ENCODE peak calls at places on chromosome 12, in ten cellular contexts. U is prostate gland, X is fibroblast of pulmonary artery, F is A549, E is tibial artery, D is B cell, Q is choroid plexus epithelial cell, N is mucosa of descending colon, M is MM.1S, J is ascending aorta. T is an unnamed sample.

GRCh38 chr12:39620664-39621658 is 1.4 kb upstream of the ABCD2 start:
- DNase-seq in M (peak), X (peak), Q (no peak), D (no peak), U (no peak), N (peak), F (no peak), J (no peak), E (no peak), T (peak)

GRCh38 chr12:103503546-103504480 is 8.0 kb upstream of the C12orf42 start:
- DNase-seq in E (no peak), N (peak), Q (no peak), M (peak), F (no peak), J (no peak), X (no peak), D (peak), U (no peak), T (peak)

GRCh38 chr12:104763163-104763805 is 194.8 kb downstream of the SLC41A2 start:
- DNase-seq in F (no peak), U (no peak), M (no peak), J (no peak), X (peak), Q (peak), D (no peak), N (no peak), E (no peak), T (peak)

GRCh38 chr12:22321018-22321605 is 13.4 kb downstream of the ST8SIA1 start:
- DNase-seq in X (no peak), N (no peak), D (no peak), J (no peak), U (no peak), F (no peak), Q (no peak), E (no peak), M (no peak), T (no peak)

GRCh38 chr12:75705749-75706719 is 194.6 kb upstream of the KRR1 start:
- DNase-seq in N (no peak), E (no peak), F (no peak), Q (peak), J (no peak), D (no peak), U (no peak), X (peak), M (no peak), T (no peak)

GRCh38 chr12:62861157-62861535 is 73.8 kb downstream of the PPM1H start:
- DNase-seq in Q (no peak), N (no peak), D (no peak), U (no peak), J (no peak), F (no peak), E (no peak), X (no peak), M (no peak), T (no peak)

GRCh38 chr12:113464852-113465719 is 6.6 kb downstream of the LHX5 start:
- DNase-seq in X (no peak), M (no peak), J (no peak), D (no peak), U (no peak), E (no peak), N (no peak), Q (no peak), F (no peak), T (peak)

GRCh38 chr12:42744539-42745156 is 155.1 kb upstream of the PRICKLE1 start:
- DNase-seq in E (no peak), Q (peak), U (peak), F (no peak), M (no peak), J (no peak), X (peak), D (no peak), N (no peak), T (no peak)

GRCh38 chr12:123319273-123319672 is 45.4 kb downstream of the SBNO1 start:
- DNase-seq in J (no peak), N (no peak), Q (no peak), F (no peak), M (no peak), X (no peak), E (no peak), U (no peak), D (no peak), T (no peak)

GRCh38 chr12:112906712-112907414 is at the start of gene OAS1:
- DNase-seq in M (peak), X (peak), E (no peak), D (peak), N (peak), U (peak), J (no peak), Q (peak), F (peak), T (peak)

GRCh38 chr12:97132270-97132669 is 225.2 kb downstream of the NEDD1 start:
- DNase-seq in F (no peak), U (no peak), Q (no peak), D (no peak), M (no peak), J (no peak), X (no peak), E (no peak), N (no peak), T (no peak)

GRCh38 chr12:42732908-42733411 is 143.4 kb upstream of the PRICKLE1 start:
- DNase-seq in U (no peak), E (no peak), M (no peak), N (no peak), J (no peak), D (no peak), X (no peak), F (no peak), Q (no peak), T (no peak)

GRCh38 chr12:20696181-20696580 is 1.0 kb downstream of the SLCO1C1 start:
- DNase-seq in X (no peak), J (no peak), D (no peak), E (no peak), F (no peak), M (no peak), Q (peak), U (no peak), N (no peak), T (no peak)

GRCh38 chr12:3261782-3262359 is 184.7 kb downstream of the TSPAN9 start:
- DNase-seq in U (no peak), X (peak), F (no peak), Q (peak), E (peak), J (no peak), N (no peak), D (no peak), M (no peak), T (no peak)

GRCh38 chr12:104672501-104673265 is 215.9 kb downstream of the CHST11 start:
- DNase-seq in N (no peak), F (peak), D (no peak), U (no peak), M (no peak), Q (no peak), J (peak), E (peak), X (peak), T (no peak)

GRCh38 chr12:104691661-104692334 is 235.1 kb downstream of the CHST11 start:
- DNase-seq in D (peak), E (peak), M (no peak), J (no peak), F (no peak), Q (no peak), N (no peak), X (no peak), U (no peak), T (no peak)

GRCh38 chr12:104357431-104357952 is 54.0 kb downstream of the EID3 start:
- DNase-seq in N (no peak), E (no peak), M (no peak), U (no peak), Q (peak), D (no peak), J (peak), F (peak), X (peak), T (no peak)

GRCh38 chr12:120700863-120701262 is 9.4 kb upstream of the UNC119B start:
- DNase-seq in M (no peak), N (no peak), E (no peak), J (no peak), U (peak), Q (no peak), F (no peak), X (no peak), D (no peak), T (no peak)

GRCh38 chr12:15152456-15152855 is 68.8 kb downstream of the RERG start:
- DNase-seq in F (no peak), Q (peak), M (no peak), D (no peak), E (peak), J (peak), N (no peak), U (no peak), X (peak), T (no peak)

GRCh38 chr12:25241171-25242020 is 9.3 kb downstream of the KRAS start:
- DNase-seq in U (no peak), X (peak), N (no peak), M (peak), E (no peak), J (no peak), F (no peak), D (peak), Q (peak), T (peak)

GRCh38 chr12:75889214-75889613 is 142.4 kb downstream of the PHLDA1 start:
- DNase-seq in J (no peak), Q (no peak), D (no peak), X (no peak), E (no peak), N (no peak), M (no peak), U (no peak), F (no peak), T (no peak)

GRCh38 chr12:95978351-95978750 is 17.8 kb downstream of the HAL start:
- DNase-seq in X (no peak), N (no peak), E (no peak), F (no peak), Q (no peak), D (no peak), J (no peak), M (no peak), U (no peak), T (no peak)

GRCh38 chr12:46386360-46386867 is 13.8 kb upstream of the SLC38A2 start:
- DNase-seq in U (no peak), J (no peak), E (no peak), F (no peak), D (no peak), N (no peak), M (no peak), Q (peak), X (peak), T (no peak)

GRCh38 chr12:120856980-120857379 is 47.2 kb downstream of the SPPL3 start:
- DNase-seq in U (no peak), F (no peak), D (peak), J (no peak), E (no peak), X (no peak), M (no peak), Q (no peak), N (no peak), T (no peak)

GRCh38 chr12:131137009-131137835 is 183.5 kb downstream of the ADGRD1 start:
- DNase-seq in J (no peak), D (no peak), F (no peak), X (no peak), N (no peak), U (no peak), M (no peak), E (no peak), Q (no peak), T (no peak)

GRCh38 chr12:129532707-129533499 is 370.9 kb downstream of the TMEM132D start:
- DNase-seq in Q (no peak), X (no peak), D (no peak), E (no peak), J (no peak), N (no peak), F (no peak), U (no peak), M (no peak), T (no peak)

GRCh38 chr12:58363971-58364370 is 422.6 kb downstream of the ATP23 start:
- DNase-seq in F (no peak), J (no peak), N (no peak), X (no peak), U (no peak), Q (no peak), D (no peak), M (no peak), E (no peak), T (no peak)

GRCh38 chr12:63804746-63805145 is 25.0 kb downstream of the RXYLT1 start:
- DNase-seq in M (no peak), Q (peak), E (no peak), N (no peak), J (no peak), F (no peak), X (no peak), U (no peak), D (no peak), T (no peak)

GRCh38 chr12:68901551-68901950 is 31.4 kb downstream of the CPM start:
- DNase-seq in E (no peak), N (no peak), J (no peak), F (no peak), X (no peak), U (no peak), D (no peak), M (no peak), Q (no peak), T (no peak)

GRCh38 chr12:68896881-68897540 is 36.0 kb downstream of the CPM start:
- DNase-seq in J (no peak), D (peak), F (no peak), N (no peak), M (no peak), Q (peak), U (no peak), E (no peak), X (peak), T (no peak)

GRCh38 chr12:68900241-68900640 is 32.7 kb downstream of the CPM start:
- DNase-seq in U (no peak), X (no peak), E (no peak), M (no peak), J (no peak), D (no peak), N (no peak), F (no peak), Q (no peak), T (no peak)

GRCh38 chr12:68901145-68901544 is 31.8 kb downstream of the CPM start:
- DNase-seq in M (no peak), F (no peak), Q (no peak), J (no peak), N (no peak), U (no peak), D (no peak), X (no peak), E (no peak), T (no peak)

GRCh38 chr12:68899251-68899771 is 33.7 kb downstream of the CPM start:
- DNase-seq in J (no peak), N (peak), D (no peak), Q (peak), E (peak), F (peak), U (peak), X (peak), M (no peak), T (no peak)
- TF ChIP-seq CTCF in J (no peak), N (peak), D (no peak), Q (peak), E (peak), F (peak), U (no peak), X (peak), M (no peak), T (no peak)

GRCh38 chr12:82758743-82759142 is 72.0 kb downstream of the TMTC2 start:
- DNase-seq in F (no peak), J (no peak), M (no peak), D (no peak), X (no peak), N (no peak), U (no peak), E (no peak), Q (no peak), T (no peak)
- TF ChIP-seq CTCF in F (no peak), J (no peak), M (no peak), D (no peak), X (no peak), N (no peak), U (no peak), E (no peak), Q (no peak), T (no peak)

DNA sequence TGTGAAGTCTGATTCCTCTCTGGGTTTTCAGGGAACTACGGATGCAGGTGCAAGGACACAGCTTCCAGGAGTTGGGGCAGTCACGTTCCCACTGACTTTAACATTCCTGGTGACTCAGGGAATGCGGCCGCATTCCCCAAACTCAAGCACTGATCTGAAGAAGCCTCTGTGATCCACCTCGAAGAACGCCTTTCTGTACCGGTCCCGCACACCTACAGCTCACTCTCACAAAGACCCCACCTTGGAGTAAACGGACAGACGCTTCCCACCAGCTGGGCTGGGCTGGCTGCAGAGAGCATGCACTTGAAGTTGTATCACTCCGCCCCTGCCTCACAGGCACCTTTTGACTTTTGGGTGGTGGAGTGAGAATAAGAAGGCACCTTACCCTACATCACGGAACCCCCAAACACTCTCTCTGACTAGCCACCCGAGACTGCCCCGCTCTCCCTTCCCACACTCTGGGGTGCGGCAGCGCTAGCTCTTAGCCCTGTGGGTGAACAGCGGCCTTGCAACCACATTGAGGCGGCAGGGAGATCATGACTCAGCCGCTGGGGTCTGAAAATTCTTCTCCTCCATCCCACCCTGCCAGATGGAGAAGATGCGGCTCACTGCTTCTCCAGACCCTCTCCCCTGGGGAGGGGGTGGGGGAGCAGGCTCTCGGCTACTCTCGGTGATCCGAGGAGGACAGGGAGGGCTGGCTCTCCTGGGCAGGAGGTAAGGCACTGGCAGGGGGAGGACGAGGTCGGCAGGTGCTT is 23.7 kb upstream of the HDAC7 start:
- DNase-seq in J (no peak), E (peak), X (no peak), U (no peak), D (no peak), Q (no peak), N (no peak), F (no peak), M (no peak), T (no peak)
- TF ChIP-seq CTCF in J (no peak), E (no peak), X (no peak), U (no peak), D (no peak), Q (no peak), N (no peak), F (no peak), M (no peak), T (no peak)

DNA sequence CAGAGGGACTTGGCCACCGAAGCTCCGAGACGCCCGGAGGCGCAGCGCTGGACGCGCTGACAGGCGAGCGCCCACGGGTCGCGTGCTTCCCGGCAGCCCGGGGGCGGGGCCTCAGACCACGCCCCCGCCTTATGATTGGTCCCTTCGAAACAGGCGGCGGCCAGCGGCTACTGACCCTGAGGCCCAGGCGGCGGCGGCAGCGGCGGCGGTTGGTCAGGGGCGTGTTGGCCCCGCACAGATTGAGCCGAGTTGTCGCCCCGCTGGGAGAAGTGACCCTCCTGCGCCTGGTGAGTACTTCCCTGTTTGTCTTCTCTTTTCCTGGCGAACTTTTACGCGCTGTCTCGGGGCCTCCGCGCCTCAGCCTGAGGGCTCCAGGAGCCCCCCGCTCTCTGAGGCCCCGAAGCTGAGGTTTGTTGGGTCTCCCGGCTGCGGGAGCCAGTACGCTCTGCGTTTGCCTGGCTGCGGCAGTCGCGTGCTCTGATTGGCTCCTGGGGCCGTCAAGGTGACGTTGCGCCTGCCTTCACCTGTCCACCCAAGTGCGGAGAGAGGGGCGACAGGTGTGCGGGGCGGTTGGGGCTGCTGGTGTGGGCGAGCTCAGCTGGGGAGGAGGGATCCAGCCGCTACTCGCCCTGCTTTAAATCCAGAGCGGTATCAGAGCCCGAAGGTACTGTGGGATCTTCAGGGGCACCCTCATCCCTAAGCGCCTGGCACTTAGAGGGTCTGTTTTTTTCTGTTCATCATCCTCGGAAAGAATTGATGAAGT is at the start of gene GAS2L3:
- DNase-seq in M (peak), F (peak), E (peak), N (peak), U (peak), Q (peak), X (peak), J (peak), D (peak), T (peak)
- TF ChIP-seq CTCF in M (no peak), F (no peak), E (no peak), N (no peak), U (no peak), Q (no peak), X (no peak), J (no peak), D (no peak), T (no peak)

GRCh38 chr12:19031032-19031431 is 98.5 kb upstream of the PLEKHA5 start:
- DNase-seq in M (no peak), N (no peak), E (no peak), D (no peak), X (peak), J (no peak), F (peak), Q (peak), U (no peak), T (no peak)
- TF ChIP-seq CTCF in M (no peak), N (no peak), E (no peak), D (no peak), X (no peak), J (no peak), F (no peak), Q (no peak), U (no peak), T (no peak)

GRCh38 chr12:26309646-26310045 is 114.3 kb downstream of the SSPN start:
- DNase-seq in F (no peak), Q (no peak), M (no peak), N (no peak), U (no peak), J (no peak), D (no peak), X (no peak), E (no peak), T (no peak)
- TF ChIP-seq CTCF in F (no peak), Q (no peak), M (no peak), N (no peak), U (no peak), J (no peak), D (no peak), X (no peak), E (peak), T (no peak)

GRCh38 chr12:57242329-57242690 is 8.7 kb downstream of the STAC3 start:
- DNase-seq in J (no peak), Q (no peak), M (no peak), D (no peak), E (peak), N (peak), X (no peak), F (no peak), U (peak), T (no peak)

GRCh38 chr12:57239587-57240068 is 10.1 kb downstream of the SHMT2 start:
- DNase-seq in M (no peak), F (no peak), D (no peak), E (no peak), U (no peak), X (no peak), Q (no peak), J (no peak), N (no peak), T (peak)

GRCh38 chr12:57240069-57240921 is 10.7 kb downstream of the STAC3 start:
- DNase-seq in M (peak), E (peak), X (peak), F (no peak), Q (peak), J (no peak), D (peak), N (peak), U (peak), T (peak)

GRCh38 chr12:57241556-57242310 is 9.3 kb downstream of the STAC3 start:
- DNase-seq in F (no peak), M (no peak), U (no peak), N (peak), X (no peak), E (peak), J (no peak), Q (no peak), D (peak), T (peak)

DNA sequence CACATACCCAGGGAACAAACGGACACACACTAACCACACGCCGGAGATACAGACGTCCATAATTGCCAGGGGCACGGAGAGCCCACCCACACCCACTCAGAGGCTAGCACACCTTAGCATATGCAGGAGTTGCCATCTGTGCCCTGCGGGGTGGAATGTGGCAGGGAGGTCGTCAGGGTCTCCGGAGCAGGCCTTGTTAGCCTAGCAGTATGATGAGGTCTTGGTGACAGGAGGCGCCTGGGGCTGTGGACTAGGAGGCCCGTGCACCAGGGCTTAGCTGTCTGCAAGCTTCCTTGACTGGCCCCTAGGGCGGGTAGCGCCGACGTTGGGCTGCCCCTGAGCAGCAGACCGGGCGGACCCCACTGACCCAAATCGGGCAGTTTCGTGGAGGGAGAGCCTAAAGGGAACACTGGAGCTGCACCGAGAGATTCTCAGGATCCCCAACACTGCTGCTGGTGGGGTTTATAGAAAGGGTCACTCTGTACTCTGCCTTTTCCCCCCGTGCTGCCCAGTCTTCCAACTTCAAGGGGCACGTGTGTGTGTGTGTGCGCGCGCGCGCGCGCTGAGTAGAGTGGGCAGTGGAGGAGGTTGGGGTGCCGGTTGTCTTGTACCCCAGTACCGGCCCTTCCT is 9.9 kb downstream of the STAC3 start:
- DNase-seq in J (no peak), Q (no peak), N (no peak), M (no peak), E (no peak), X (no peak), D (no peak), F (no peak), U (no peak), T (peak)
- TF ChIP-seq CTCF in J (no peak), Q (peak), N (no peak), M (no peak), E (no peak), X (no peak), D (no peak), F (no peak), U (no peak), T (no peak)